ENCODE peak calls at places on chromosome 11, in five cellular contexts. T is tibial artery, L is H9, B is amniotic stem cell, E is HFFc6. W is an unnamed sample.

GRCh38 chr11:117629146-117629545 is 167.9 kb downstream of the DSCAML1 start:
- DNase-seq in L (no peak), B (no peak), E (no peak), T (no peak), W (no peak)

GRCh38 chr11:115201121-115201792 is 303.0 kb downstream of the CADM1 start:
- DNase-seq in E (no peak), L (no peak), T (no peak), B (no peak), W (peak)

GRCh38 chr11:120775986-120776682 is 247.8 kb upstream of the TBCEL start:
- DNase-seq in B (no peak), E (no peak), T (no peak), L (peak), W (no peak)

GRCh38 chr11:61488651-61489291 is 19.8 kb upstream of the LRRC10B start:
- DNase-seq in E (no peak), L (peak), T (peak), B (no peak), W (no peak)

GRCh38 chr11:47971501-47971900 is 8.9 kb upstream of the PTPRJ start:
- DNase-seq in B (no peak), L (no peak), T (no peak), E (no peak), W (no peak)

GRCh38 chr11:75815345-75815983 is 454 bp downstream of the UVRAG start:
- DNase-seq in E (peak), L (peak), T (peak), B (no peak), W (no peak)

GRCh38 chr11:278001-278951 is at the start of gene NLRP6:
- DNase-seq in B (no peak), T (no peak), E (no peak), L (no peak), W (no peak)

GRCh38 chr11:18775492-18776292 is 15.9 kb downstream of the PTPN5 start:
- DNase-seq in B (no peak), T (no peak), E (peak), L (peak), W (no peak)

GRCh38 chr11:31643831-31644230 is 134.3 kb downstream of the ELP4 start:
- DNase-seq in L (no peak), T (no peak), E (peak), B (no peak), W (peak)

GRCh38 chr11:58649623-58650022 is 27.2 kb downstream of the CNTF start:
- DNase-seq in T (no peak), B (no peak), L (no peak), E (no peak), W (no peak)

GRCh38 chr11:119478711-119479285 is 55.8 kb upstream of the THY1 start:
- DNase-seq in B (no peak), E (no peak), L (peak), T (no peak), W (no peak)

GRCh38 chr11:55795256-55795655 is at the start of gene OR5D14:
- DNase-seq in B (no peak), L (no peak), E (no peak), T (no peak), W (no peak)

GRCh38 chr11:101336858-101337257 is 207.2 kb upstream of the PGR start:
- DNase-seq in B (no peak), T (no peak), L (no peak), E (no peak), W (no peak)

GRCh38 chr11:36030707-36031365 is 87.0 kb downstream of the LDLRAD3 start:
- DNase-seq in L (no peak), B (no peak), T (no peak), E (peak), W (peak)

GRCh38 chr11:12469451-12469850 is 92.1 kb downstream of the PARVA start:
- DNase-seq in L (no peak), T (no peak), E (no peak), B (no peak), W (no peak)

GRCh38 chr11:86800076-86800955 is at the start of gene PRSS23:
- DNase-seq in E (peak), B (peak), L (peak), T (peak), W (no peak)

GRCh38 chr11:32919338-32919737 is 26.7 kb downstream of the QSER1 start:
- DNase-seq in E (no peak), L (no peak), B (no peak), T (no peak), W (no peak)

GRCh38 chr11:18731427-18731826 is 5.4 kb upstream of the IGSF22 start:
- DNase-seq in E (no peak), B (no peak), L (no peak), T (no peak), W (no peak)

GRCh38 chr11:67117667-67118058 is 1.4 kb upstream of the KDM2A start:
- DNase-seq in L (peak), B (no peak), E (no peak), T (peak), W (no peak)

GRCh38 chr11:57155838-57156583 is 25.7 kb upstream of the LRRC55 start:
- DNase-seq in E (no peak), L (peak), B (no peak), T (no peak), W (no peak)

GRCh38 chr11:86064236-86064803 is 4.6 kb downstream of the PICALM start:
- DNase-seq in L (no peak), E (no peak), T (no peak), B (no peak), W (no peak)

GRCh38 chr11:12818333-12819015 is 144.3 kb downstream of the TEAD1 start:
- DNase-seq in B (peak), L (no peak), T (no peak), E (peak), W (peak)

GRCh38 chr11:65781152-65781961 is 581 bp upstream of the AP5B1 start:
- DNase-seq in B (no peak), E (no peak), L (peak), T (peak), W (no peak)

GRCh38 chr11:123185326-123185725 is 9.7 kb downstream of the CLMP start:
- DNase-seq in E (no peak), B (no peak), L (peak), T (no peak), W (no peak)

GRCh38 chr11:2146051-2146450 is 6.9 kb upstream of the IGF2 start:
- DNase-seq in E (no peak), B (no peak), L (no peak), T (no peak), W (no peak)

GRCh38 chr11:40434941-40435340 is 1024.5 kb downstream of the LRRC4C start:
- DNase-seq in E (no peak), B (no peak), L (no peak), T (no peak), W (no peak)

W was measured in BJ.